ENCODE peak calls at places on chromosomes 13 and 19, in ten cellular contexts. F is T-helper 2 cell, I is brain microvascular endothelial cell, R is T-cell, L is pancreas, K is cortex of kidney, T is head of caudate nucleus, A is bronchial epithelial cell, O is DMS53, B is A673. M is an unnamed sample.

GRCh38 chr19:572891-573825 is 762 bp downstream of the BSG start:
- DNase-seq in F (no peak), K (no peak), T (no peak), A (peak; percentile 35), I (peak; percentile 45), L (peak; percentile 81), B (peak; percentile 61), O (peak; percentile 57), R (no peak), M (no peak)

GRCh38 chr19:51250786-51251452 is at the start of gene SIGLECL1:
- DNase-seq in I (no peak), L (no peak), R (no peak), T (no peak), F (no peak), B (no peak), O (no peak), A (no peak), K (no peak), M (no peak)

GRCh38 chr13:98938801-98939200 is 39.1 kb downstream of the DOCK9 start:
- DNase-seq in K (no peak), A (no peak), T (no peak), O (no peak), I (no peak), L (no peak), R (no peak), B (no peak), F (no peak), M (no peak)

GRCh38 chr13:47621931-47622330 is 379.1 kb downstream of the SUCLA2 start:
- DNase-seq in B (no peak), R (no peak), F (no peak), T (no peak), A (peak; percentile 11), I (peak; percentile 3), L (no peak), O (no peak), K (no peak), M (no peak)

GRCh38 chr19:14475251-14476073 is at the start of gene PTGER1:
- DNase-seq in I (no peak), F (no peak), K (no peak), B (peak; percentile 57), O (peak; percentile 53), R (no peak), L (no peak), A (no peak), T (no peak), M (no peak)

GRCh38 chr19:17796013-17796837 is 1.3 kb downstream of the B3GNT3 start:
- DNase-seq in R (no peak), F (no peak), B (no peak), T (no peak), K (no peak), L (no peak), O (peak; percentile 51), I (no peak), A (no peak), M (no peak)

GRCh38 chr19:18424890-18425514 is 5.8 kb downstream of the SSBP4 start:
- DNase-seq in F (no peak), I (no peak), R (no peak), B (no peak), T (no peak), A (no peak), L (no peak), O (no peak), K (no peak), M (no peak)

GRCh38 chr13:30666113-30666512 is 48.4 kb downstream of the USPL1 start:
- DNase-seq in F (no peak), K (no peak), T (no peak), R (no peak), L (no peak), I (no peak), B (no peak), A (no peak), O (no peak), M (no peak)

GRCh38 chr13:84400711-84401110 is 518.4 kb upstream of the SLITRK1 start:
- DNase-seq in R (no peak), O (no peak), I (peak; percentile 42), K (no peak), L (no peak), T (no peak), A (peak; percentile 98), F (no peak), B (peak; percentile 91), M (no peak)

GRCh38 chr19:55005684-55006488 is 32.2 kb downstream of the GP6 start:
- DNase-seq in L (no peak), T (no peak), B (peak; percentile 90), F (peak; percentile 86), A (peak; percentile 67), K (no peak), I (peak; percentile 37), R (peak; percentile 56), O (peak; percentile 60), M (peak; percentile 52)

GRCh38 chr13:83890358-83890757 is 8.1 kb upstream of the SLITRK1 start:
- DNase-seq in B (no peak), F (no peak), A (no peak), L (no peak), T (no peak), I (no peak), R (no peak), O (no peak), K (no peak), M (no peak)

GRCh38 chr13:88288326-88288725 is 617.2 kb downstream of the SLITRK5 start:
- DNase-seq in O (no peak), L (no peak), A (no peak), K (no peak), T (no peak), I (no peak), B (no peak), F (no peak), R (no peak), M (no peak)

GRCh38 chr13:101150998-101151397 is 265.3 kb downstream of the NALCN start:
- DNase-seq in K (no peak), F (no peak), A (no peak), L (no peak), O (no peak), T (peak; percentile 24), B (peak; percentile 28), I (peak; percentile 49), R (no peak), M (no peak)

GRCh38 chr13:98802999-98803666 is 50.7 kb upstream of the SLC15A1 start:
- DNase-seq in L (no peak), O (no peak), A (no peak), F (no peak), R (no peak), I (no peak), K (no peak), B (no peak), T (no peak), M (no peak)

GRCh38 chr13:93309886-93310520 is 83.4 kb downstream of the GPC6 start:
- DNase-seq in O (peak; percentile 9), I (peak; percentile 90), B (peak; percentile 58), F (no peak), K (no peak), R (no peak), A (peak; percentile 75), T (no peak), L (no peak), M (no peak)

GRCh38 chr13:112397108-112397507 is 21.0 kb downstream of the SPACA7 start:
- DNase-seq in R (no peak), T (no peak), K (no peak), A (no peak), F (no peak), O (no peak), I (no peak), B (no peak), L (no peak), M (no peak)

M was measured in effector CD4-positive, alpha-beta T cell.